ENCODE peak calls at places on chromosomes 3 and 15, in nine cellular contexts. P is breast epithelium; M is hepatocyte; F is fibroblast of lung; O is CD8-positive, alpha-beta memory T cell; Q is IMR-90; W is upper lobe of right lung; I is RWPE2; V is mammary epithelial cell. T is an unnamed sample.

GRCh38 chr3:44427683-44428082 is 49.8 kb downstream of the ZNF445 start:
- DNase-seq in P (no peak), M (no peak), F (no peak), O (no peak), Q (no peak), W (peak; percentile 11), I (no peak), V (no peak), T (no peak)

GRCh38 chr3:16486951-16487480 is 26.5 kb downstream of the RFTN1 start:
- DNase-seq in P (no peak), M (no peak), F (no peak), O (no peak), Q (no peak), W (no peak), I (no peak), V (no peak), T (no peak)

GRCh38 chr3:70064194-70064787 is 64.8 kb downstream of the SAMMSON start:
- DNase-seq in P (no peak), M (peak; percentile 67), F (peak; percentile 16), O (no peak), Q (peak; percentile 38), W (no peak), I (no peak), V (peak; percentile 3), T (no peak)

GRCh38 chr3:39814007-39814406 is 4.6 kb downstream of the MYRIP start:
- DNase-seq in P (no peak), M (no peak), F (peak; percentile 64), O (no peak), Q (no peak), W (no peak), I (no peak), V (no peak), T (no peak)

GRCh38 chr3:32856355-32856889 is 38.6 kb downstream of the TRIM71 start:
- DNase-seq in P (no peak), M (no peak), F (no peak), O (no peak), Q (no peak), W (peak; percentile 69), I (no peak), V (no peak), T (no peak)

GRCh38 chr3:56775931-56776461 is 25.8 kb downstream of the ARHGEF3 start:
- DNase-seq in P (no peak), M (no peak), F (no peak), O (no peak), Q (peak; percentile 25), W (no peak), I (no peak), V (no peak), T (no peak)

GRCh38 chr3:52128118-52128683 is 26.0 kb downstream of the POC1A start:
- DNase-seq in P (no peak), M (peak; percentile 77), F (peak; percentile 63), O (no peak), Q (peak; percentile 70), W (no peak), I (no peak), V (peak; percentile 65), T (no peak)

GRCh38 chr3:151630938-151631417 is 102.7 kb upstream of the AADACL2 start:
- DNase-seq in P (no peak), M (peak; percentile 35), F (peak; percentile 83), O (no peak), Q (peak; percentile 39), W (no peak), I (no peak), V (no peak), T (no peak)

GRCh38 chr3:46360904-46361303 is 7.0 kb downstream of the CCR2 start:
- DNase-seq in P (no peak), M (no peak), F (no peak), O (peak; percentile 22), Q (no peak), W (no peak), I (no peak), V (no peak), T (no peak)

GRCh38 chr3:66426135-66426534 is 74.7 kb downstream of the LRIG1 start:
- DNase-seq in P (no peak), M (no peak), F (no peak), O (no peak), Q (no peak), W (no peak), I (no peak), V (no peak), T (no peak)

GRCh38 chr3:159779883-159780282 is 208.8 kb upstream of the IL12A start:
- DNase-seq in P (no peak), M (no peak), F (peak; percentile 74), O (no peak), Q (no peak), W (no peak), I (no peak), V (no peak), T (no peak)

GRCh38 chr15:99084965-99085364 is 19.9 kb upstream of the SYNM start:
- DNase-seq in P (peak; percentile 2), M (no peak), F (no peak), O (no peak), Q (no peak), W (no peak), I (no peak), V (no peak), T (no peak)

GRCh38 chr15:76338555-76339301 is 2.2 kb downstream of the ISL2 start:
- DNase-seq in P (no peak), M (no peak), F (no peak), O (no peak), Q (no peak), W (no peak), I (no peak), V (no peak), T (no peak)

GRCh38 chr3:151443583-151443982 is 17.3 kb downstream of the IGSF10 start:
- DNase-seq in P (no peak), M (peak; percentile 31), F (no peak), O (no peak), Q (no peak), W (no peak), I (no peak), V (no peak), T (no peak)

GRCh38 chr15:76533060-76533955 is 196.7 kb downstream of the ISL2 start:
- DNase-seq in P (no peak), M (peak; percentile 20), F (no peak), O (no peak), Q (peak; percentile 2), W (no peak), I (no peak), V (peak; percentile 12), T (no peak)

GRCh38 chr3:149909923-149910322 is 60.8 kb downstream of the PFN2 start:
- DNase-seq in P (no peak), M (no peak), F (no peak), O (no peak), Q (no peak), W (no peak), I (no peak), V (no peak), T (no peak)

GRCh38 chr3:12193485-12194165 is 34.9 kb upstream of the TIMP4 start:
- DNase-seq in P (no peak), M (peak; percentile 73), F (peak; percentile 99), O (no peak), Q (peak; percentile 100), W (no peak), I (peak; percentile 82), V (peak; percentile 96), T (peak; percentile 80)

DNA sequence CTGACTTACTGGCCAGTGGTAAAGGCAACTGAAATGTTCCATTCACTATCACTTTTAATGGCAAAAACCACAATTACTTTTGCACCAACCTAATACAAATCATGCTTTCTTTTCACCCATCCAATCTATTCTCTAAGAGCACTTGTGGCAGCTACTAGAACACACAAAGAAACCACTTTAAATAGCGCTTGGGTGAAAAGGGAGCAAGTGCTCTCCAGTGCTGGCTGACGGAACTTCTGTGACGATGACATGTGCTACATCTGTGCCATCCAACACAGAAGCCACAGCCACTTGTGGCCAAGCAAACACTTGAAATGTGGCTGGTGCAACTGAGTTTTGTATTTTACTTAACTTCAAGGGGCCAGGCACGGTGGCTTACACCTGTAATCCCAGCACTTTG is 18.9 kb downstream of the SH3BP5 start:
- DNase-seq in P (no peak), M (no peak), F (no peak), O (no peak), Q (no peak), W (peak; percentile 82), I (no peak), V (no peak), T (no peak)
- H3K4me1 ChIP-seq in P (peaks cover 26% of the 10 kb centered on the region), M (peaks cover 39% of the 10 kb centered on the region), F (no peaks in the 10 kb centered on the region), O (peaks cover 86% of the 10 kb centered on the region), Q (peaks cover 8% of the 10 kb centered on the region), W (peaks cover 68% of the 10 kb centered on the region), I (peaks cover 16% of the 10 kb centered on the region), V (peaks cover 34% of the 10 kb centered on the region), T (peaks cover 47% of the 10 kb centered on the region)

GRCh38 chr3:133489466-133490085 is 83.9 kb upstream of the CDV3 start:
- DNase-seq in P (no peak), M (no peak), F (peak; percentile 46), O (no peak), Q (peak; percentile 27), W (no peak), I (no peak), V (peak; percentile 58), T (no peak)
- H3K4me3 ChIP-seq in P (no peak overlapping the region), M (no peak overlapping the region), F (no peak overlapping the region), O (no peak overlapping the region), Q (no peak overlapping the region), W (no peak overlapping the region), I (no peak overlapping the region), V (no peak overlapping the region), T (no peak overlapping the region)

GRCh38 chr3:30604566-30604965 is 1.8 kb upstream of the TGFBR2 start:
- DNase-seq in P (no peak), M (no peak), F (no peak), O (no peak), Q (no peak), W (no peak), I (no peak), V (no peak), T (no peak)

GRCh38 chr3:30605005-30605404 is 1.4 kb upstream of the TGFBR2 start:
- DNase-seq in P (no peak), M (no peak), F (no peak), O (no peak), Q (no peak), W (no peak), I (no peak), V (no peak), T (no peak)

GRCh38 chr3:30607032-30607833 is 832 bp downstream of the TGFBR2 start:
- DNase-seq in P (peak; percentile 52), M (peak; percentile 75), F (peak; percentile 58), O (peak; percentile 47), Q (no peak), W (peak; percentile 86), I (peak; percentile 68), V (peak; percentile 50), T (peak; percentile 59)

GRCh38 chr3:30606301-30607031 is at the start of gene TGFBR2:
- DNase-seq in P (peak; percentile 86), M (peak; percentile 95), F (peak; percentile 99), O (peak; percentile 71), Q (peak; percentile 99), W (peak; percentile 98), I (peak; percentile 98), V (peak; percentile 98), T (peak; percentile 96)

GRCh38 chr3:30605706-30606300 is 598 bp upstream of the TGFBR2 start:
- DNase-seq in P (no peak), M (peak; percentile 16), F (no peak), O (no peak), Q (no peak), W (no peak), I (no peak), V (peak; percentile 46), T (no peak)
- H3K27ac ChIP-seq in P (peak overlapping the region; percentile 99), M (peak overlapping the region; percentile 94), F (peak overlapping the region; percentile 89), O (peak overlapping the region; percentile 78), Q (peak overlapping the region; percentile 10), W (peak overlapping the region; percentile 100), I (peak overlapping the region; percentile 99), V (peak overlapping the region; percentile 99), T (peak overlapping the region; percentile 16)

GRCh38 chr15:68592054-68592453 is 13.3 kb downstream of the CORO2B start:
- DNase-seq in P (no peak), M (no peak), F (peak; percentile 59), O (no peak), Q (peak; percentile 63), W (no peak), I (no peak), V (no peak), T (no peak)
- H3K4me1 ChIP-seq in P (no peaks in the 10 kb centered on the region), M (peaks cover 5% of the 10 kb centered on the region), F (peaks cover 28% of the 10 kb centered on the region), O (no peaks in the 10 kb centered on the region), Q (peaks cover 28% of the 10 kb centered on the region), W (no peaks in the 10 kb centered on the region), I (no peaks in the 10 kb centered on the region), V (peaks cover 5% of the 10 kb centered on the region), T (no peaks in the 10 kb centered on the region)